ENCODE peak calls at places on chromosome 19, in seven cellular contexts. B, S, N, V, M, G and R are unnamed samples.

GRCh38 chr19:21434967-21435544 is 38.1 kb downstream of the ZNF493 start:
- DNase-seq in S (no peak), M (no peak), G (no peak), V (no peak), N (no peak), B (no peak), R (no peak)

GRCh38 chr19:12689581-12690216 is 1.9 kb downstream of the GNG14 start:
- DNase-seq in N (no peak), V (no peak), M (no peak), B (no peak), S (no peak), G (no peak), R (no peak)

GRCh38 chr19:46821512-46822359 is 28.9 kb downstream of the AP2S1 start:
- DNase-seq in G (peak), S (no peak), M (no peak), V (peak), B (no peak), N (no peak), R (no peak)

GRCh38 chr19:13794388-13794751 is 873 bp upstream of the ZSWIM4 start:
- DNase-seq in G (no peak), M (no peak), V (no peak), S (peak), N (peak), B (peak), R (peak)

GRCh38 chr19:30602661-30603322 is 230.6 kb downstream of the ZNF536 start:
- DNase-seq in N (no peak), V (no peak), G (no peak), B (no peak), S (no peak), M (no peak), R (no peak)

GRCh38 chr19:376111-376470 is 31.5 kb upstream of the MIER2 start:
- DNase-seq in N (no peak), V (no peak), G (no peak), B (no peak), S (no peak), M (no peak), R (no peak)

GRCh38 chr19:34128558-34129250 is 43.6 kb upstream of the LSM14A start:
- DNase-seq in S (peak), M (no peak), B (no peak), G (no peak), V (no peak), N (no peak), R (no peak)

GRCh38 chr19:39297931-39298634 is 1.9 kb downstream of the IFNL1 start:
- DNase-seq in V (no peak), M (no peak), S (no peak), N (no peak), G (peak), B (no peak), R (no peak)

GRCh38 chr19:3607398-3608078 is 863 bp upstream of the TBXA2R start:
- DNase-seq in G (no peak), B (no peak), M (no peak), N (no peak), V (no peak), S (peak), R (no peak)

GRCh38 chr19:33767898-33768413 is 28.7 kb upstream of the KCTD15 start:
- DNase-seq in N (no peak), B (no peak), S (peak), G (no peak), V (no peak), M (no peak), R (no peak)

GRCh38 chr19:22545751-22546150 is 88.4 kb upstream of the ZNF492 start:
- DNase-seq in G (no peak), N (peak), B (no peak), S (peak), M (no peak), V (no peak), R (no peak)

GRCh38 chr19:49879243-49879960 is 1.9 kb downstream of the TBC1D17 start:
- DNase-seq in B (no peak), S (no peak), G (no peak), N (no peak), M (no peak), V (no peak), R (no peak)

GRCh38 chr19:47521473-47522180 is 6.8 kb upstream of the NAPA start:
- DNase-seq in G (no peak), M (no peak), B (no peak), N (no peak), S (no peak), V (no peak), R (no peak)

GRCh38 chr19:7595466-7596133 is at the start of gene CAMSAP3:
- DNase-seq in B (no peak), G (no peak), M (peak), N (no peak), V (peak), S (peak), R (no peak)

GRCh38 chr19:23070353-23070781 is 46.5 kb upstream of the ZNF730 start:
- DNase-seq in V (no peak), S (peak), B (no peak), N (no peak), G (no peak), M (no peak), R (no peak)

GRCh38 chr19:7230826-7231225 is 63.4 kb downstream of the INSR start:
- DNase-seq in N (no peak), S (no peak), B (no peak), V (no peak), G (no peak), M (peak), R (no peak)

GRCh38 chr19:29735821-29736220 is 20.8 kb upstream of the C19orf12 start:
- DNase-seq in S (no peak), G (no peak), B (no peak), M (no peak), V (no peak), N (no peak), R (no peak)

GRCh38 chr19:48252625-48253024 is 3.1 kb downstream of the CARD8 start:
- DNase-seq in B (no peak), M (no peak), V (no peak), N (no peak), S (no peak), G (no peak), R (no peak)

GRCh38 chr19:50817941-50818858 is 5.4 kb downstream of the KLK1 start:
- DNase-seq in S (no peak), M (no peak), B (no peak), N (no peak), V (peak), G (no peak), R (no peak)

GRCh38 chr19:35990771-35991730 is 3.9 kb upstream of the SDHAF1 start:
- DNase-seq in N (no peak), V (no peak), G (no peak), S (no peak), B (no peak), M (no peak), R (no peak)

GRCh38 chr19:38713227-38713649 is 31.0 kb downstream of the CAPN12 start:
- DNase-seq in V (no peak), B (no peak), N (peak), S (no peak), G (no peak), M (peak), R (no peak)

GRCh38 chr19:49983645-49984229 is 22.8 kb upstream of the SIGLEC11 start:
- DNase-seq in N (peak), M (peak), S (peak), B (no peak), G (peak), V (peak), R (no peak)

GRCh38 chr19:49875801-49876421 is 1.2 kb downstream of the AKT1S1 start:
- DNase-seq in N (peak), S (no peak), B (no peak), M (peak), G (no peak), V (peak), R (no peak)

GRCh38 chr19:2494084-2494446 is 18.1 kb downstream of the GADD45B start:
- DNase-seq in V (no peak), B (no peak), N (no peak), M (no peak), S (peak), G (no peak), R (no peak)

GRCh38 chr19:35556846-35557538 is 6.5 kb downstream of the ATP4A start:
- DNase-seq in M (no peak), V (no peak), G (no peak), S (no peak), N (no peak), B (no peak), R (no peak)

GRCh38 chr19:39631178-39631577 is 24.5 kb upstream of the LGALS16 start:
- DNase-seq in V (no peak), N (no peak), S (no peak), B (no peak), M (no peak), G (no peak), R (no peak)

GRCh38 chr19:39590265-39590664 is 12.1 kb upstream of the LGALS13 start:
- DNase-seq in M (no peak), G (no peak), B (no peak), V (no peak), N (no peak), S (peak), R (no peak)

GRCh38 chr19:40365613-40366401 is 17.3 kb downstream of the PLD3 start:
- DNase-seq in S (peak), B (peak), N (peak), V (no peak), M (peak), G (no peak), R (peak)

DNA sequence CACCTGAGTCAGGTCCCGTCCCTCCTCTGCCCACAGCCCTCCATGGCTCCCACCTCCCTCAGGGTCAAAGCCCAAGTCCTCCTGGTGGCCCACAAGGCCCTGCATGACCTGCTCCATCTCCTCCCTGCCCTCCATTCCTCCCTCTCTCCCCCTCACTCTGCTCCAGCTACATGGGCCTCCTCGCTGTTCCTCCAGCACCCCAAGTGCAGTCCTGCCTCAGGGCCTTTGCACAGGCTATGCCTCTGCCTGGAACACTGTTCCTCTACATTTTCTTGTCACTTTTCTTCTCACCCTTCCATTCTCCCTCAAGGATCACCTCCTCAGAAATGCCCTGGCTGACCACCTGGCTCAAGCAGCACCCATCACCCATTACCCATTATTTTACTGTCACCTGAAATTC is 41.5 kb downstream of the PTPRS start:
- DNase-seq in G (no peak), S (no peak), B (no peak), V (no peak), N (no peak), M (no peak), R (no peak)
- H3K27ac ChIP-seq in G (no peak), S (no peak), B (no peak), V (no peak), N (no peak), M (no peak), R (no peak)

GRCh38 chr19:18650048-18650435 is 13.2 kb downstream of the KLHL26 start:
- DNase-seq in V (no peak), M (no peak), N (peak), G (no peak), B (no peak), S (no peak), R (no peak)

GRCh38 chr19:18649371-18650047 is 12.7 kb downstream of the KLHL26 start:
- DNase-seq in G (no peak), N (peak), M (no peak), S (peak), V (no peak), B (no peak), R (no peak)

GRCh38 chr19:18650468-18651001 is 13.7 kb downstream of the KLHL26 start:
- DNase-seq in B (peak), V (no peak), S (peak), G (no peak), N (peak), M (no peak), R (peak)

GRCh38 chr19:18651738-18652137 is 14.9 kb downstream of the KLHL26 start:
- DNase-seq in V (no peak), N (no peak), G (no peak), M (no peak), B (no peak), S (no peak), R (no peak)

GRCh38 chr19:18651300-18651699 is 14.5 kb downstream of the KLHL26 start:
- DNase-seq in B (no peak), V (no peak), N (no peak), S (no peak), G (no peak), M (no peak), R (no peak)
- H3K4me3 ChIP-seq in B (peak), V (no peak), N (no peak), S (no peak), G (no peak), M (no peak), R (no peak)

DNA sequence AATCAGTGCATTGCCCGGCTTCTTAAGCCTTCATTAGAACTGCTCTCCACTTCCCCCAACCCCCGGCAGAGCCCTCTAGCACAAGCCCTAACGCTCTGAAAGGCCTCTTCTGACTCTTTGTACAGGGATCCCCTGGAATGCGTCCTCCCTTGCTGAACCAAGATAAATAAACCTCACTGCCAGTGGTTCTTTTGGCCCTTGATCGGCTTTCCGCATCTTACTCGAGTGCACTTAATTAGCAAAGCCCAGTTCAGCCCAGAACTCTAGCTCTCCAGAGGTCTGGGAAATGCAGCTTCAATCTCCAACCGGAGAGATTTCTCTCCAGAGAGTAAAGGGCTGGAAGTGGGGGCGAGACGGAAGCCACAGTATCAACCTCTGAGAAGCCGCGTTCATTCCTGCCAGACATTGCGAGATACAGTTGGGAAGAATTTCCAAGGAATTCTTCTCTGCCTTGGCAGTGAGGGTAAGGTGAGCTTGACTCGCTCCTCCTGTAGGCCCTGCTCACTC is 8.7 kb upstream of the ZNF444 start:
- DNase-seq in S (peak), G (no peak), N (no peak), B (no peak), M (no peak), V (no peak), R (no peak)
- H3K27ac ChIP-seq in S (no peak), G (no peak), N (no peak), B (peak), M (no peak), V (no peak), R (peak)

DNA sequence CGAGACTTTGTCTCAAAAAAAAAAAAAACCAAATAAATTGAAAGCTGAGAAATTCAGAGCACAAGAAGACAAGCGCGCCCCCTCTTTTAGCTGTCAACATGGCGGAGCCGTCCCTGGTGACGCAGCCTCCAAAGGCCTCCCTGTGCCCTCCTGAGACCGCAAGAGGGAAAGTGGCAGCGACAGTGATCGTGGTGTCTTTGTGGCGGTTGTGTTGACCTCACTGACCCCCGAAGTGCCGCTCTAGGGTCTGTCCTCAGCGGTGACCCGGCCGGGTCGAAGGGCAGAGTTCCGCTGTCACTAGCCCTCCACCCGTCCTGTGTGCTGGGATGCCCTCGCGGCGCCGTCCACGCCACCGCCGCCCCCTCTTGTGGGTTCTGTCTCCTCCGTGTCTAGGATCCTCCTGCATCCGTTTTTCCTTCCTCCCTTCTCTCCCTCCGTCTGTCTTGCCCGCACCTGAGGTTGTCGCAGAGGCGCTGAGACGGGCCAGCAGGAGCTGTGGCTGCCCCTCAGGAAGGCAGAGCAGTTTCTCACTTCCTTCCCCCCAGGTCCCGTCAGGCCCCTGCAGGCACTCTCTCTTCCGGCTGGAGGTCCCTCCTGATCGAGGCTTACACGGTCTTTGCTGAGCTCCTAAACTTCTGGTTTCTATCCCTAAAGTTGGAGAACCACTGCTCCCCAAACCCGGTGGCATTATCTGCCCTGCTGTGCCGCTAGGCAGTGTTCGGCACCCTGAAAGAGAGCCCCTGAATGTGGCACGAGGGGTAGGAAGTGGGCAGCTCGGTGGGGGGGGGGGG is 7.2 kb downstream of the UHRF1 start:
- DNase-seq in M (no peak), N (no peak), G (peak), V (peak), B (no peak), S (no peak), R (no peak)
- H3K4me3 ChIP-seq in M (peak), N (peak), G (peak), V (peak), B (no peak), S (no peak), R (no peak)

GRCh38 chr19:17525141-17525540 is 13.7 kb downstream of the PGLS start:
- DNase-seq in B (no peak), N (no peak), V (no peak), M (no peak), S (no peak), G (no peak), R (no peak)
- H3K27ac ChIP-seq in B (no peak), N (no peak), V (no peak), M (no peak), S (no peak), G (no peak), R (no peak)

GRCh38 chr19:54473983-54474382 is 887 bp upstream of the CDC42EP5 start:
- DNase-seq in V (no peak), N (no peak), S (no peak), B (no peak), M (no peak), G (no peak), R (no peak)

GRCh38 chr19:54469496-54469934 is 3.6 kb downstream of the CDC42EP5 start:
- DNase-seq in S (no peak), V (no peak), G (no peak), B (no peak), M (no peak), N (no peak), R (no peak)

GRCh38 chr19:54470991-54471782 is 1.9 kb downstream of the CDC42EP5 start:
- DNase-seq in N (peak), G (no peak), S (no peak), V (no peak), M (no peak), B (no peak), R (no peak)

GRCh38 chr19:54473071-54473941 is at the start of gene CDC42EP5:
- DNase-seq in N (peak), S (peak), M (no peak), V (no peak), B (no peak), G (no peak), R (peak)

DNA sequence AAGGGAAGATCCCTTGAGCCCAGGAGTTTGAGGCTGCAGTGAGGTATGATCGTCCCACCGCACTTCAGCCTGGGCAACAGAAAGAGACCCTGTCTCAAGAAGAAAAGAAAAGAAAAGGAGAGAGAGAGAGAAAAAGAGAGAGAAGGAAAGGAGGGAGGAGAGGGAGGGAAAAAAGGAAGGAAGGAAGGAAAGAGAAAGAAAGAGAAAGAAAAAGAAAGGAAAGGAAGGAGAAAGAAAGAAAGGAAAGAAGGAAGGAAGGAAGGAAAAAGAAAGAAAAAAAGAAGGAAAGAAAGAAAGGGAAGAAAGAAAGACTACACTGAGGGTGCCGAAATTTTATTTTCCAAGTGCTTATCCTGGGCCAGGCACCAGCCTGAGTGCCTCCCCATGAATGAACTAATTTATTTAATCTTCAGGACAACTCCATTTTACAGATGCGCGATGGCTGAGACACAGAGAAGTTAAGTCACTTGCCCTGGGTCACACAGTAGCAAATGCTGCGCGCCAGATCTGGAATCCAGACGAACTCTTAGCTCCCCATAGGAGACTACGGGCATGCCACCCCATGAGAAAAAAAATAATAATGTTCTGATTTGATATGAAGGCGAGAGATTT is 2.7 kb downstream of the CDC42EP5 start:
- DNase-seq in G (no peak), N (no peak), B (no peak), V (no peak), M (no peak), S (no peak), R (no peak)
- H3K4me3 ChIP-seq in G (no peak), N (peak), B (peak), V (no peak), M (no peak), S (peak), R (no peak)

GRCh38 chr19:15293751-15294505 is 38.4 kb downstream of the BRD4 start:
- DNase-seq in B (no peak), S (no peak), V (no peak), N (no peak), M (no peak), G (no peak), R (peak)
- H3K27ac ChIP-seq in B (peak), S (peak), V (peak), N (no peak), M (no peak), G (no peak), R (peak)